ENCODE peak calls at places on chromosomes 13 and 19, in eight cellular contexts. N, G, L, O, S, D, P and T are unnamed samples.

GRCh38 chr13:102311433-102311796 is 90.4 kb downstream of the FGF14 start:
- DNase-seq in N (no peak), G (no peak), L (no peak), O (no peak), S (no peak), D (no peak), P (no peak), T (no peak)

GRCh38 chr13:24153347-24153746 is 7.2 kb upstream of the SPATA13 start:
- DNase-seq in N (no peak), G (no peak), L (no peak), O (no peak), S (no peak), D (no peak), P (no peak), T (no peak)

GRCh38 chr13:41917641-41918040 is 43.3 kb downstream of the VWA8 start:
- DNase-seq in N (no peak), G (no peak), L (no peak), O (peak), S (peak), D (peak), P (no peak), T (no peak)

GRCh38 chr19:18322318-18322758 is 538 bp downstream of the LSM4 start:
- DNase-seq in N (peak), G (no peak), L (peak), O (peak), S (no peak), D (peak), P (no peak), T (no peak)

GRCh38 chr13:79197933-79198332 is 208.1 kb downstream of the RBM26 start:
- DNase-seq in N (no peak), G (no peak), L (no peak), O (no peak), S (no peak), D (no peak), P (no peak), T (no peak)

GRCh38 chr13:40452038-40452666 is 214.3 kb downstream of the FOXO1 start:
- DNase-seq in N (no peak), G (no peak), L (no peak), O (no peak), S (no peak), D (no peak), P (no peak), T (no peak)

GRCh38 chr19:6767081-6767356 is 216 bp downstream of the SH2D3A start:
- DNase-seq in N (no peak), G (no peak), L (peak), O (no peak), S (no peak), D (no peak), P (no peak), T (no peak)

GRCh38 chr19:18507021-18507726 is 14.7 kb downstream of the ELL start:
- DNase-seq in N (peak), G (no peak), L (no peak), O (no peak), S (peak), D (no peak), P (no peak), T (no peak)

GRCh38 chr13:49400755-49401659 is 42.9 kb downstream of the CAB39L start:
- DNase-seq in N (no peak), G (no peak), L (peak), O (no peak), S (no peak), D (peak), P (no peak), T (peak)

GRCh38 chr19:46955114-46955812 is 64.4 kb upstream of the NPAS1 start:
- DNase-seq in N (peak), G (no peak), L (peak), O (peak), S (peak), D (peak), P (no peak), T (no peak)

GRCh38 chr19:5225486-5226345 is 114.9 kb downstream of the PTPRS start:
- DNase-seq in N (peak), G (no peak), L (no peak), O (no peak), S (no peak), D (no peak), P (no peak), T (no peak)